ENCODE peak calls at places on chromosomes 6 and 20, in six cellular contexts. P, O, U, V, L and F are unnamed samples.

GRCh38 chr6:3822747-3823445 is 26.3 kb upstream of the FAM50B start:
- DNase-seq in P (peak; percentile 99), U (no peak), L (no peak), O (peak; percentile 5), V (no peak), F (no peak)

GRCh38 chr20:37053230-37053950 is 42.4 kb downstream of the RBL1 start:
- DNase-seq in V (no peak), P (no peak), U (no peak), L (no peak), O (no peak), F (no peak)

GRCh38 chr6:28347119-28347518 is 2.6 kb upstream of the ZKSCAN3 start:
- DNase-seq in O (no peak), V (no peak), P (no peak), U (no peak), L (no peak), F (no peak)

GRCh38 chr6:125943528-125944433 is 12.8 kb upstream of the HINT3 start:
- DNase-seq in P (no peak), L (no peak), U (no peak), V (no peak), O (no peak), F (no peak)

GRCh38 chr6:143139239-143139784 is 78.6 kb downstream of the AIG1 start:
- DNase-seq in L (no peak), V (no peak), U (no peak), P (no peak), O (no peak), F (no peak)

GRCh38 chr6:135546680-135547418 is 49.3 kb upstream of the AHI1 start:
- DNase-seq in U (no peak), V (no peak), O (no peak), L (no peak), P (no peak), F (no peak)

GRCh38 chr6:33816911-33817310 is 13.1 kb upstream of the MLN start:
- DNase-seq in P (no peak), O (no peak), V (no peak), L (no peak), U (no peak), F (no peak)

GRCh38 chr20:57500941-57501340 is 24.0 kb downstream of the CTCFL start:
- DNase-seq in P (no peak), O (no peak), U (no peak), L (no peak), V (no peak), F (no peak)

GRCh38 chr6:100160913-100161312 is 166.9 kb upstream of the MCHR2 start:
- DNase-seq in L (no peak), P (no peak), O (no peak), V (no peak), U (no peak), F (no peak)

GRCh38 chr6:26474439-26474881 is 16.7 kb downstream of the BTN2A1 start:
- DNase-seq in O (no peak), V (no peak), P (no peak), L (no peak), U (no peak), F (no peak)

GRCh38 chr6:32148722-32149576 is 2.8 kb downstream of the PRRT1 start:
- DNase-seq in V (no peak), O (no peak), U (peak; percentile 57), L (no peak), P (no peak), F (peak; percentile 53)

GRCh38 chr6:8628063-8628462 is 192.7 kb upstream of the SLC35B3 start:
- DNase-seq in O (no peak), U (no peak), L (no peak), V (no peak), P (peak; percentile 26), F (no peak)

GRCh38 chr6:42933195-42933594 is 3.9 kb downstream of the CNPY3 start:
- DNase-seq in L (no peak), U (no peak), P (no peak), O (no peak), V (no peak), F (no peak)

GRCh38 chr20:53646550-53646949 is 52.9 kb upstream of the ZNF217 start:
- DNase-seq in L (no peak), P (no peak), V (no peak), U (no peak), O (no peak), F (no peak)

GRCh38 chr6:168341280-168341679 is 21.7 kb upstream of the DACT2 start:
- DNase-seq in P (no peak), L (no peak), O (no peak), U (no peak), V (no peak), F (no peak)

GRCh38 chr20:2314759-2315439 is 19.1 kb downstream of the TGM3 start:
- DNase-seq in U (no peak), P (no peak), O (no peak), L (no peak), V (peak; percentile 94), F (no peak)

GRCh38 chr20:36818831-36819230 is 45.3 kb upstream of the DSN1 start:
- DNase-seq in O (no peak), L (no peak), V (no peak), U (no peak), P (no peak), F (no peak)

GRCh38 chr6:132962936-132963579 is 148.7 kb downstream of the RPS12 start:
- DNase-seq in P (peak; percentile 80), O (peak; percentile 54), L (peak; percentile 3), V (peak; percentile 2), U (peak; percentile 33), F (no peak)

GRCh38 chr20:47468290-47469050 is 33.2 kb upstream of the NCOA3 start:
- DNase-seq in U (no peak), L (no peak), O (no peak), V (no peak), P (no peak), F (no peak)

GRCh38 chr6:144497650-144498049 is 212.5 kb downstream of the UTRN start:
- DNase-seq in L (no peak), V (no peak), U (no peak), O (no peak), P (no peak), F (no peak)

GRCh38 chr6:160337991-160338390 is 10.2 kb upstream of the SLC22A3 start:
- DNase-seq in L (no peak), U (no peak), V (no peak), P (no peak), O (no peak), F (no peak)

GRCh38 chr6:143405381-143406154 is 44.9 kb downstream of the ADAT2 start:
- DNase-seq in P (no peak), O (no peak), V (peak; percentile 70), U (no peak), L (no peak), F (no peak)

GRCh38 chr20:11261533-11262000 is 587.8 kb upstream of the JAG1 start:
- DNase-seq in V (peak; percentile 57), U (no peak), P (no peak), L (no peak), O (peak; percentile 82), F (no peak)

GRCh38 chr20:6769953-6770831 is 2.7 kb downstream of the BMP2 start:
- DNase-seq in L (peak; percentile 3), O (peak; percentile 4), V (no peak), P (no peak), U (no peak), F (no peak)

GRCh38 chr20:17503501-17504325 is 27.5 kb downstream of the BFSP1 start:
- DNase-seq in O (no peak), L (no peak), V (no peak), P (no peak), U (no peak), F (peak; percentile 63)

GRCh38 chr20:46200582-46201570 is 82.8 kb downstream of the CD40 start:
- DNase-seq in P (peak; percentile 28), U (no peak), L (peak; percentile 30), V (no peak), O (no peak), F (no peak)

GRCh38 chr20:59515013-59515905 is 89.1 kb upstream of the PHACTR3 start:
- DNase-seq in L (peak; percentile 64), V (peak; percentile 30), U (no peak), O (peak; percentile 64), P (peak; percentile 88), F (no peak)

GRCh38 chr6:43636312-43636667 is 650 bp downstream of the MAD2L1BP start:
- DNase-seq in V (no peak), L (no peak), P (no peak), U (no peak), O (no peak), F (no peak)

GRCh38 chr6:1491025-1491424 is 101.6 kb downstream of the FOXF2 start:
- DNase-seq in V (no peak), U (no peak), P (no peak), O (no peak), L (no peak), F (no peak)

GRCh38 chr20:23114018-23114417 is 27.9 kb upstream of the CD93 start:
- DNase-seq in O (no peak), V (no peak), U (no peak), P (no peak), L (no peak), F (no peak)

GRCh38 chr6:110217255-110217654 is 37.0 kb downstream of the CDC40 start:
- DNase-seq in L (no peak), O (no peak), V (no peak), U (no peak), P (no peak), F (no peak)